ENCODE peak calls at places on chromosome 22, in eight cellular contexts. C is HS-5, R is prostate gland, Y is fibroblast of the conjunctiva, I is uterus, K is GM12878, F is GM23248, L is A549. U is an unnamed sample.
A peak's percentile ranks its signal among the peaks of the same experiment; 100 is the strongest.

GRCh38 chr22:38196791-38197429 is 4.9 kb upstream of the MAFF start:
- DNase-seq in Y (no peak), R (peak; percentile 42), K (no peak), L (no peak), F (peak; percentile 64), I (no peak), C (no peak), U (no peak)

GRCh38 chr22:41140365-41140957 is 48.1 kb downstream of the EP300 start:
- DNase-seq in R (no peak), I (no peak), Y (no peak), C (no peak), L (no peak), K (no peak), F (peak; percentile 42), U (no peak)

GRCh38 chr22:35288116-35288515 is 11.6 kb upstream of the TOM1 start:
- DNase-seq in F (no peak), L (no peak), C (no peak), Y (no peak), I (no peak), R (no peak), K (no peak), U (no peak)

GRCh38 chr22:26168199-26168915 is 905 bp upstream of the SEZ6L start:
- DNase-seq in I (no peak), Y (no peak), F (no peak), K (no peak), L (no peak), C (no peak), R (no peak), U (no peak)

GRCh38 chr22:46931881-46932280 is 169.4 kb downstream of the TBC1D22A start:
- DNase-seq in Y (no peak), R (no peak), F (no peak), L (no peak), K (no peak), C (no peak), I (no peak), U (no peak)

GRCh38 chr22:44431256-44431655 is 66.8 kb downstream of the RTL6 start:
- DNase-seq in K (no peak), L (no peak), C (no peak), Y (no peak), R (no peak), F (no peak), I (no peak), U (no peak)

GRCh38 chr22:35330258-35330861 is 30.7 kb downstream of the TOM1 start:
- DNase-seq in F (peak; percentile 92), I (peak; percentile 95), C (no peak), K (no peak), L (no peak), R (peak; percentile 60), Y (peak; percentile 44), U (no peak)

GRCh38 chr22:42964994-42965699 is 49.8 kb downstream of the PACSIN2 start:
- DNase-seq in K (no peak), Y (no peak), L (no peak), I (no peak), C (no peak), R (no peak), F (no peak), U (no peak)

GRCh38 chr22:20996031-20996410 is 5.9 kb downstream of the THAP7 start:
- DNase-seq in Y (no peak), R (no peak), K (no peak), I (no peak), L (no peak), F (no peak), C (no peak), U (no peak)

GRCh38 chr22:24157783-24158170 is 23.5 kb upstream of the SUSD2 start:
- DNase-seq in C (no peak), Y (no peak), F (peak; percentile 70), I (no peak), R (no peak), K (no peak), L (no peak), U (no peak)

GRCh38 chr22:36871669-36872081 is 10.9 kb downstream of the NCF4 start:
- DNase-seq in I (no peak), F (peak; percentile 41), Y (no peak), K (no peak), L (no peak), R (no peak), C (no peak), U (no peak)

U was measured in AG09309.